ENCODE peak calls at places on chromosomes 11 and 22, in five cellular contexts. C is spleen, B is suprapubic skin, P is K562, F is fibroblast of villous mesenchyme. Z is an unnamed sample.

GRCh38 chr22:41848468-41848867 is 15.6 kb downstream of the SREBF2 start:
- DNase-seq in C (peak), B (no peak), P (no peak), F (peak), Z (no peak)

GRCh38 chr11:59562292-59562691 is 51.0 kb downstream of the OR4D9 start:
- DNase-seq in C (no peak), B (no peak), P (no peak), F (no peak), Z (no peak)

GRCh38 chr11:95674669-95675358 is 114.8 kb downstream of the FAM76B start:
- DNase-seq in C (no peak), B (no peak), P (no peak), F (no peak), Z (no peak)

GRCh38 chr11:124656759-124657627 is 16.5 kb downstream of the SIAE start:
- DNase-seq in C (no peak), B (no peak), P (no peak), F (no peak), Z (no peak)

GRCh38 chr11:17552392-17553248 is 5.6 kb downstream of the OTOG start:
- DNase-seq in C (peak), B (no peak), P (no peak), F (no peak), Z (no peak)

GRCh38 chr11:134611537-134611936 is 199.5 kb upstream of the B3GAT1 start:
- DNase-seq in C (no peak), B (no peak), P (no peak), F (no peak), Z (no peak)

GRCh38 chr11:110928373-110928772 is 216.1 kb upstream of the ARHGAP20 start:
- DNase-seq in C (no peak), B (no peak), P (no peak), F (no peak), Z (no peak)

GRCh38 chr11:4615856-4616444 is 7.9 kb upstream of the TRIM68 start:
- DNase-seq in C (no peak), B (no peak), P (no peak), F (no peak), Z (no peak)

GRCh38 chr11:47137476-47137875 is 39.2 kb downstream of the ARFGAP2 start:
- DNase-seq in C (no peak), B (no peak), P (no peak), F (no peak), Z (no peak)

GRCh38 chr22:29154364-29155048 is 51.2 kb upstream of the EMID1 start:
- DNase-seq in C (peak), B (peak), P (peak), F (peak), Z (peak)

GRCh38 chr11:10935015-10935564 is 77.2 kb upstream of the ZBED5 start:
- DNase-seq in C (no peak), B (no peak), P (no peak), F (no peak), Z (peak)

GRCh38 chr11:7672276-7672959 is 882 bp downstream of the CYB5R2 start:
- DNase-seq in C (no peak), B (no peak), P (no peak), F (no peak), Z (no peak)

GRCh38 chr11:45803981-45804805 is 756 bp upstream of the SLC35C1 start:
- DNase-seq in C (peak), B (peak), P (peak), F (peak), Z (peak)

GRCh38 chr11:27722117-27722844 is 22.0 kb upstream of the BDNF start:
- DNase-seq in C (no peak), B (no peak), P (no peak), F (no peak), Z (peak)

GRCh38 chr11:83835423-83835822 is 549.3 kb upstream of the CCDC90B start:
- DNase-seq in C (no peak), B (no peak), P (no peak), F (no peak), Z (no peak)

GRCh38 chr11:9120659-9121350 is 29.4 kb upstream of the SCUBE2 start:
- DNase-seq in C (no peak), B (no peak), P (peak), F (no peak), Z (peak)

GRCh38 chr22:36659762-36660509 is 43.6 kb downstream of the CACNG2 start:
- DNase-seq in C (peak), B (peak), P (peak), F (peak), Z (no peak)

GRCh38 chr11:7606496-7606895 is 66.8 kb downstream of the CYB5R2 start:
- DNase-seq in C (no peak), B (no peak), P (no peak), F (no peak), Z (no peak)

GRCh38 chr11:132249256-132249655 is 878.8 kb downstream of the NTM start:
- DNase-seq in C (no peak), B (no peak), P (no peak), F (no peak), Z (no peak)

GRCh38 chr11:112885744-112886706 is 75.2 kb upstream of the NCAM1 start:
- DNase-seq in C (no peak), B (no peak), P (no peak), F (no peak), Z (no peak)

GRCh38 chr22:50303848-50304527 is 3.5 kb downstream of the PLXNB2 start:
- DNase-seq in C (no peak), B (no peak), P (peak), F (no peak), Z (no peak)

GRCh38 chr22:37409557-37409956 is 17.7 kb downstream of the ELFN2 start:
- DNase-seq in C (no peak), B (no peak), P (no peak), F (no peak), Z (no peak)

GRCh38 chr11:17408026-17408425 is 19.6 kb upstream of the KCNJ11 start:
- DNase-seq in C (peak), B (no peak), P (no peak), F (no peak), Z (no peak)

GRCh38 chr11:71951741-71952310 is 23.0 kb downstream of the RNF121 start:
- DNase-seq in C (no peak), B (no peak), P (no peak), F (no peak), Z (no peak)

GRCh38 chr11:18706330-18707243 is 8.0 kb downstream of the TMEM86A start:
- DNase-seq in C (peak), B (peak), P (no peak), F (peak), Z (no peak)

GRCh38 chr22:22463855-22464540 is 44.5 kb downstream of the ZNF280B start:
- DNase-seq in C (no peak), B (no peak), P (peak), F (peak), Z (peak)

GRCh38 chr22:25282671-25283561 is 63.5 kb downstream of the CRYBB2 start:
- DNase-seq in C (no peak), B (no peak), P (no peak), F (no peak), Z (peak)

GRCh38 chr11:2804701-2805387 is 80.7 kb downstream of the CDKN1C start:
- DNase-seq in C (peak), B (peak), P (no peak), F (peak), Z (no peak)

GRCh38 chr11:45657496-45658260 is 7.7 kb downstream of the CHST1 start:
- DNase-seq in C (no peak), B (no peak), P (no peak), F (no peak), Z (no peak)

GRCh38 chr11:76831911-76832310 is 28.8 kb upstream of the ACER3 start:
- DNase-seq in C (no peak), B (no peak), P (no peak), F (peak), Z (no peak)

GRCh38 chr11:108596701-108597100 is 3.1 kb upstream of the EXPH5 start:
- DNase-seq in C (no peak), B (no peak), P (no peak), F (no peak), Z (no peak)

GRCh38 chr22:38201371-38201717 is 450 bp upstream of the MAFF start:
- DNase-seq in C (no peak), B (peak), P (no peak), F (no peak), Z (no peak)

GRCh38 chr11:130666781-130667251 is 218.4 kb downstream of the ADAMTS15 start:
- DNase-seq in C (no peak), B (no peak), P (no peak), F (peak), Z (no peak)

GRCh38 chr22:23383491-23384450 is 196.3 kb downstream of the IGLL1 start:
- DNase-seq in C (peak), B (no peak), P (no peak), F (no peak), Z (no peak)

GRCh38 chr11:80592546-80592945 is 1151.7 kb upstream of the TENM4 start:
- DNase-seq in C (no peak), B (no peak), P (no peak), F (peak), Z (no peak)

GRCh38 chr22:19610518-19611253 is 86.5 kb upstream of the CLDN5 start:
- DNase-seq in C (no peak), B (no peak), P (no peak), F (no peak), Z (no peak)

GRCh38 chr11:76096552-76096951 is 109.8 kb downstream of the WNT11 start:
- DNase-seq in C (no peak), B (no peak), P (no peak), F (peak), Z (no peak)

GRCh38 chr11:60700689-60701508 is 1.5 kb downstream of the MS4A8 start:
- DNase-seq in C (no peak), B (no peak), P (peak), F (no peak), Z (peak)

GRCh38 chr11:124600924-124601323 is 10.3 kb upstream of the PANX3 start:
- DNase-seq in C (no peak), B (no peak), P (no peak), F (no peak), Z (no peak)

GRCh38 chr11:122180435-122180834 is 64.4 kb upstream of the BLID start:
- DNase-seq in C (no peak), B (no peak), P (no peak), F (peak), Z (no peak)

GRCh38 chr11:92388380-92388779 is 163.8 kb downstream of the FAT3 start:
- DNase-seq in C (no peak), B (no peak), P (peak), F (no peak), Z (no peak)
- TF ChIP-seq CTCF in C (no peak), B (no peak), P (no peak), F (peak), Z (peak)

GRCh38 chr11:66624450-66624849 is 8.0 kb downstream of the RBM14 start:
- DNase-seq in C (no peak), B (no peak), P (no peak), F (no peak), Z (no peak)
- TF ChIP-seq CTCF in C (no peak), B (no peak), P (no peak), F (no peak), Z (no peak)

GRCh38 chr22:32793604-32794003 is 7.9 kb upstream of the TIMP3 start:
- DNase-seq in C (no peak), B (no peak), P (no peak), F (no peak), Z (no peak)

GRCh38 chr22:32796865-32797573 is 4.5 kb upstream of the TIMP3 start:
- DNase-seq in C (peak), B (peak), P (peak), F (peak), Z (peak)

GRCh38 chr22:32795214-32795596 is 6.3 kb upstream of the TIMP3 start:
- DNase-seq in C (no peak), B (no peak), P (no peak), F (no peak), Z (no peak)

GRCh38 chr22:32791056-32791455 is 10.4 kb upstream of the TIMP3 start:
- DNase-seq in C (no peak), B (no peak), P (no peak), F (no peak), Z (no peak)

GRCh38 chr22:32794449-32795213 is 6.9 kb upstream of the TIMP3 start:
- DNase-seq in C (no peak), B (no peak), P (peak), F (no peak), Z (no peak)
- TF ChIP-seq CTCF in C (no peak), B (no peak), P (no peak), F (no peak), Z (no peak)

DNA sequence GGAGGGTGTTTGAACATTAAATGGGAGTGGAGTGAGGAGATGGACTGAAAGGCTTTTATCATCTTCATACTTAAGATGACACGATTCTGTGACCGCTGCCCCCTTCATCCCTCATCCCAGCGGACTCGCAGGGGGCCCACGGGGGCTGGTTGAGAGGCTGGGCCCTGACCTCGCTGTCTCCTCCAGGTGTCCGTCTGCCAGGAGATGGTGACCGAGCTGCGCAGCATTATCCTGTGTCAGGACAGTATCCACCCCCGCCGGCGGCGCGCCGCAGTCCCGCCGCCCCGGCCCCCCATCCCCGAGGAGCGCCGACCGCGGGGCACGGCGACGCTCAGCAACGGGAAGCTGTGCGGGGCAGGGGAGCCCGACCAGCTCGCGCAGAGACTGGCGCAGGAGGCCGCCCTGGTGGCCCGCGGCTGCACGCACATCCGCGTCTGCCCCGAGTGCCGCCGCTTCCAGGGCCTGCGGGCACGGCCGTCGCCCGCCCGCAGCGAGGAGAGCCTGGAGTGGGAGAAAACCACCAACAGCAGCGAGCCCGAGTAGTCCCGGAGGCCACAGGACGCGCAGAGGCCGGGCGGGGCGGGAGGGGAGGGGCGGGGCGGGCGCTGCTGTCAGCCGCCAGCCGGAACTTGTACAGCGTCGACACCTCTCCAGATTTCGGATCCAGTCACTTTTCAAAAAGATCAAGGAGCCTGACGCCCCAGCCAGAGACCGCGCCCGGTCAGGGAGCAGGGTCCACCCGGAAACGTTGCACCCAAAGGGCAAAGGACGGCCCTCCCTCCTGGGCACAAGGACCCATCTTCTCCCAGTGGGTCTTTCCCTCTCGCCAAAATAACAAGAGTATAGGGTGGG is 38.0 kb upstream of the TBCEL start:
- DNase-seq in C (peak), B (no peak), P (peak), F (peak), Z (peak)
- TF ChIP-seq CTCF in C (no peak), B (no peak), P (peak), F (peak), Z (peak)

GRCh38 chr11:123227763-123228488 is 32.9 kb upstream of the CLMP start:
- DNase-seq in C (no peak), B (no peak), P (no peak), F (no peak), Z (no peak)
- TF ChIP-seq CTCF in C (no peak), B (no peak), P (no peak), F (no peak), Z (no peak)

GRCh38 chr22:21450320-21450831 is 16.8 kb upstream of the TMEM191C start:
- DNase-seq in C (peak), B (peak), P (no peak), F (no peak), Z (peak)
- TF ChIP-seq CTCF in C (no peak), B (no peak), P (peak), F (no peak), Z (no peak)

DNA sequence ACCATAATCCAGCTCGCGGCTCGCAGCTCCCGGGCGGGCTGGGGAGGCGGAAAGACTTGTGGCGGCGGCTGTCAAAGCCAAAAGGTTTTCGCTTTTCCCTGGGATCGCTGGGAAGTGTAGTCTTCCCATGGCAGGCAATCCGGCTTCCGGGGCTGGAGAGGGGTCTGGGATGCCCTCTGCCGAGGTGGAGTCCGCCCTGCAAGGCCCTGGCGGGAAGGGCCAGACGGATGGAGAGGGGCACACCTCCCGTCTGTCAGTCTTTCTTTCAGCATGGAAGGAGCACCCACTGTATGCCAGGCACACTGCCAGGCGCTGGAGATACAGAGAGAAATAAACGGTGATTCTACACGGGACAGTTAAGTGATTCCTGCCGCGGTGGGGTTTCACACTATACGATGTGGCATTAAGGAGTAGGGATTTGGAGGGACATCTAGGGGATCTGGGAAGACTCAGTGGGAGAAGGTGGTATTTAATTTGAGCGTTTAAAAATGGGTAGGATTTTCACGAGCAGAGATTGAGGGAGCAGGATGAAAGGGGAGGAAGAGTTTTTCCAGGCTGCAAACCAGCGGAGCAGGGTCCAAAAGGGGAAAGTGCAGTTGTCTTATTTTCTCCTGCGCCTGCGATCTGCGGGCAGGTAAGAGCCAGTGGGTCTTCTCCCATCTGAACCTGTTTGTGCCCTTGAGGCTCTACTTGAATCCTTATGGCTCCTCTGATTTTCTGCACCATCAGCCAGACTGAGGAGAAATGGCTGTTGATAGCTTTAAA is at the start of gene BACE1:
- DNase-seq in C (peak), B (peak), P (no peak), F (peak), Z (peak)
- TF ChIP-seq CTCF in C (no peak), B (no peak), P (no peak), F (peak), Z (no peak)

GRCh38 chr11:13775471-13775870 is 107.0 kb downstream of the FAR1 start:
- DNase-seq in C (no peak), B (no peak), P (no peak), F (no peak), Z (no peak)

GRCh38 chr11:13777341-13777985 is 109.0 kb downstream of the FAR1 start:
- DNase-seq in C (no peak), B (no peak), P (no peak), F (no peak), Z (no peak)

GRCh38 chr11:13772223-13773046 is 104.0 kb downstream of the FAR1 start:
- DNase-seq in C (no peak), B (no peak), P (peak), F (peak), Z (peak)

GRCh38 chr11:13778345-13778744 is 109.9 kb downstream of the FAR1 start:
- DNase-seq in C (no peak), B (no peak), P (no peak), F (no peak), Z (no peak)

GRCh38 chr11:13776134-13776815 is 107.8 kb downstream of the FAR1 start:
- DNase-seq in C (no peak), B (no peak), P (no peak), F (no peak), Z (peak)
- TF ChIP-seq CTCF in C (no peak), B (no peak), P (peak), F (no peak), Z (no peak)

GRCh38 chr11:125918140-125918840 is 14.0 kb downstream of the DDX25 start:
- DNase-seq in C (no peak), B (no peak), P (no peak), F (no peak), Z (no peak)
- TF ChIP-seq CTCF in C (no peak), B (no peak), P (peak), F (no peak), Z (no peak)

GRCh38 chr11:92136792-92137191 is 87.8 kb upstream of the FAT3 start:
- DNase-seq in C (no peak), B (no peak), P (no peak), F (no peak), Z (peak)
- TF ChIP-seq CTCF in C (no peak), B (no peak), P (peak), F (no peak), Z (no peak)

Z was measured in endothelial cell.